ENCODE peak calls at places on chromosomes 7 and 10, in six cellular contexts. J is GM23338, M is HCT116, P is GM23248, E is DND-41, W is PC-3. A is an unnamed sample.
A peak's percentile ranks its signal among the peaks of the same experiment; 100 is the strongest.

GRCh38 chr7:28573059-28573553 is 160.8 kb downstream of the CREB5 start:
- DNase-seq in J (no peak), M (no peak), P (peak; percentile 10), E (no peak), W (peak; percentile 88), A (peak; percentile 92)

GRCh38 chr10:4390219-4390618 is 435.8 kb upstream of the AKR1E2 start:
- DNase-seq in J (no peak), M (no peak), P (no peak), E (no peak), W (no peak), A (no peak)

GRCh38 chr10:70772627-70773026 is 12.6 kb downstream of the TBATA start:
- DNase-seq in J (no peak), M (no peak), P (no peak), E (no peak), W (no peak), A (no peak)

GRCh38 chr7:17152698-17153097 is 145.8 kb upstream of the AHR start:
- DNase-seq in J (no peak), M (no peak), P (no peak), E (no peak), W (no peak), A (no peak)

GRCh38 chr7:26284995-26285632 is 6.5 kb upstream of the SNX10 start:
- DNase-seq in J (peak; percentile 36), M (peak; percentile 61), P (no peak), E (no peak), W (peak; percentile 65), A (no peak)

GRCh38 chr7:156238366-156239133 is 402.0 kb upstream of the RNF32 start:
- DNase-seq in J (no peak), M (no peak), P (no peak), E (no peak), W (no peak), A (no peak)

GRCh38 chr10:1964476-1964875 is 227.2 kb upstream of the ADARB2 start:
- DNase-seq in J (no peak), M (no peak), P (no peak), E (no peak), W (no peak), A (no peak)

GRCh38 chr10:122404576-122404975 is 30.1 kb downstream of the PLEKHA1 start:
- DNase-seq in J (no peak), M (no peak), P (no peak), E (no peak), W (no peak), A (no peak)

GRCh38 chr10:3495281-3495680 is 289.7 kb downstream of the KLF6 start:
- DNase-seq in J (no peak), M (no peak), P (no peak), E (no peak), W (no peak), A (no peak)

GRCh38 chr7:23472974-23473847 is 2.9 kb upstream of the IGF2BP3 start:
- DNase-seq in J (no peak), M (no peak), P (no peak), E (no peak), W (no peak), A (no peak)

GRCh38 chr7:106794276-106795136 is 70.6 kb upstream of the PIK3CG start:
- DNase-seq in J (no peak), M (no peak), P (no peak), E (no peak), W (no peak), A (no peak)

GRCh38 chr7:93717217-93717900 is 142.8 kb upstream of the CALCR start:
- DNase-seq in J (no peak), M (no peak), P (peak; percentile 63), E (no peak), W (peak; percentile 45), A (peak; percentile 3)

GRCh38 chr10:1661861-1662260 is 75.5 kb downstream of the ADARB2 start:
- DNase-seq in J (no peak), M (no peak), P (no peak), E (peak; percentile 48), W (no peak), A (no peak)

GRCh38 chr7:77895905-77896304 is 97.3 kb downstream of the PHTF2 start:
- DNase-seq in J (no peak), M (no peak), P (no peak), E (no peak), W (no peak), A (no peak)

GRCh38 chr10:29951441-29951931 is 107.9 kb downstream of the JCAD start:
- DNase-seq in J (no peak), M (no peak), P (no peak), E (no peak), W (no peak), A (peak; percentile 83)

GRCh38 chr7:84249651-84250050 is 55.1 kb upstream of the SEMA3A start:
- DNase-seq in J (no peak), M (no peak), P (no peak), E (no peak), W (no peak), A (no peak)

DNA sequence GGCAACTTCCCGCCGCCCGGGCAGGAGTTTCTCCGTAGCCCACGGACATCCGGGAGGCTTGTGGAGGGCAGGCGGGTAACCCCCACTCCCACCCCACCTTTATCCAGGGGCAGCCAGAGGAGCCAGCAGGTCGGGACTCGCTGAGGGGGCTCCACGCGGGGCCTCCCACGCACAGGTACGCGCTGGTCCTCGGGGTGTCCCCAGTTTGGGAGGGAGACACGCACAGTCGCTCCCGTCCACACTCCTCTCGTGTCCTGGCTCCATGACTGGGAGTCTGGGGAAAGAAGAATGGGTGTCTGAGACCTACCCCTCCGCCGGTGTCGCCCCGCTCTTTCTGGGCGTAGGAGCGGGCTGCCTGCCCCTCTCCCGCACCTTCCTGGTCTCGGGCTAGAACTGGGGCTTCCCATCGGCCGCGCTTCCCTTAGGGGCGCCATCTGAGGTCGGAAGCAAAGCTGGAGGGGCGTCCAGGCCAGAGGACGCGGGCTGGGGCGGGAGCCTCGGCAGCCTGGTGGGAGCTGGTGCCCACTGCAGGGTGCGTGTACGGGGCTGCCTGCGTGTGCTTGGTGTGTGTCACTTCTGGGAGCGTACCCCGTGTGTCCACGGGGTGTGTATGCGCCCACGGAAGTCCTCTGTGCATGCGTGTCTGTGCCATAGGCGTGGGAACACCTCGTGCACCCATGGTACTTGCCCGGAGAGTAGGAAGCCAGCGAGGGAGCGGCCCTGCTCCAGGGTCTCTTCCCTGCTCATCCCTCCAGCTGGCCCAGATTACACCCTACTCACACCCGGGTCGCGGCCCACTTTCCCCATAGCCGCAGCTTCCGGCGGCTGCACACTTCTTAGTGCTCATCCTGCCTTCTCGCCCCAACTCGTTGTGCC is 73.0 kb upstream of the LEP start:
- DNase-seq in J (peak; percentile 65), M (no peak), P (no peak), E (no peak), W (no peak), A (no peak)
- TF ChIP-seq EZH2 in J (no peak), M (no peak), P (no peak), E (no peak), W (no peak), A (peak; percentile 100)

GRCh38 chr10:33385016-33385415 is 50.5 kb upstream of the NRP1 start:
- DNase-seq in J (no peak), M (no peak), P (no peak), E (no peak), W (no peak), A (no peak)

GRCh38 chr10:33381391-33381790 is 46.9 kb upstream of the NRP1 start:
- DNase-seq in J (no peak), M (no peak), P (peak; percentile 66), E (no peak), W (no peak), A (no peak)

GRCh38 chr10:33385686-33386085 is 51.2 kb upstream of the NRP1 start:
- DNase-seq in J (no peak), M (no peak), P (no peak), E (no peak), W (no peak), A (no peak)

GRCh38 chr10:33377658-33378025 is 43.2 kb upstream of the NRP1 start:
- DNase-seq in J (no peak), M (peak; percentile 10), P (peak; percentile 74), E (no peak), W (peak; percentile 73), A (peak; percentile 45)

DNA sequence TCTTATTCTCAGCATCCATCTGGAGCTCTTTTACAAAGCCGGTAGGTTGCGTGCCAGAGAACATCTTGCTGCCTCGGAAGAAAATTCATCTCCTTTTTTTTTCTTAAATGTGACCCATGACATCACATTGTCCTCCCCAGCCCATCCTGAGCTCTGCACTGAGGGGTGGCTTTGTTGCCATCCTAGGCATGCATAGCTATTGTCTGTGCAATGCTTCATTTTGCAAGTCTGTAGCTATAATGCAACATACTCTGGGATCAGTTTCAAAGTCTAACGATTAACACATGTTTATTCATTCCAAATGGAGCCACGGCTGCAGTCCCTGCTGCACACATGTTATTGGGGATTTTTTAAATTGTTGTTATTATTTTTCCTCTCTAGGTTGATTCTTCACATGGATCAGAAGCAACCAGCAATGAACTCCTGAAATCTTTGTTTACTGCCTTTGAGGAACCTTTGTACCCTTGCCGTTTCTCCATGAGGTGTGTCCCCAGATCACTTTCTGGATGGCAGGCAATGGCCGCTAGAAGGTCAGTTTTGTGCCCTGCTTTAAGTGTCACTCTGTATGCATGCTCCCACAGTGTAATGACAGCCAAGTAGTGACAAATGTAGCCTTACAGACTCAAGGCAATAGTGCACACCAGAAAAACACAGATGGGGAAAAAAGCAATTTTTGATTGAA is 47.6 kb upstream of the NRP1 start:
- DNase-seq in J (no peak), M (no peak), P (peak; percentile 95), E (no peak), W (no peak), A (peak; percentile 87)
- H3K4me1 ChIP-seq in J (no peaks in the 10 kb centered on the region), M (peaks cover 7% of the 10 kb centered on the region), P (peaks cover 45% of the 10 kb centered on the region), E (no peaks in the 10 kb centered on the region), W (peaks cover 13% of the 10 kb centered on the region), A (peaks cover 15% of the 10 kb centered on the region)

DNA sequence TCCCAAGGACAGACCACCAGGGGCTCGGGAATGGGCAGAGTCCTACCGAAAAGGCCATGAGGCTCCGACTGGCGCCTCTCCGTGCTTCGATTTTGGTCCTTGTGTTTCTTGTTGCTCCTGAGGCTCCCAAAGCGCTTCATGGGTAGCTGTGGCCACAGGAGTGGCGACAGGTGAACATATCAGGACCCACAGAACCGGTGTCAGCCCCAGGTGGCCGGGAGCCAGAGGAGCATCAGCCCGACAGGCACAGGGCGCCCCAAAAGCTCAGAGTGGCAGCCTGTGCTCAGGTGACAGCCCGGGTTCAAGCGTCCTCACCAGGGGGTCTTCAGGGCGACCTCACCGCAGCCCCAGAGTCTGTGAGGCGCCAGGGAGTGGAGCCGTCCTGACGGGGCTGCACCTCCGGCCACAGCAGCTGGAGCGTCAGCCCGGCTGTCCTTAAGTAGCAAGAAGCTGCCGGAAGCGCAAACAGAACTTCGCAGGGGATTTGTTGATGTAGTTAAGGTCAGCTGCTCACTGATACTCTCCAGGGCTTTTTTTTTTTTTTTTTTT is 141.0 kb downstream of the PRKAG2 start:
- DNase-seq in J (peak; percentile 48), M (no peak), P (no peak), E (no peak), W (no peak), A (no peak)
- H3K4me3 ChIP-seq in J (no peak overlapping the region), M (no peak overlapping the region), P (peak overlapping the region; percentile 50), E (no peak overlapping the region), W (no peak overlapping the region), A (peak overlapping the region; percentile 25)

DNA sequence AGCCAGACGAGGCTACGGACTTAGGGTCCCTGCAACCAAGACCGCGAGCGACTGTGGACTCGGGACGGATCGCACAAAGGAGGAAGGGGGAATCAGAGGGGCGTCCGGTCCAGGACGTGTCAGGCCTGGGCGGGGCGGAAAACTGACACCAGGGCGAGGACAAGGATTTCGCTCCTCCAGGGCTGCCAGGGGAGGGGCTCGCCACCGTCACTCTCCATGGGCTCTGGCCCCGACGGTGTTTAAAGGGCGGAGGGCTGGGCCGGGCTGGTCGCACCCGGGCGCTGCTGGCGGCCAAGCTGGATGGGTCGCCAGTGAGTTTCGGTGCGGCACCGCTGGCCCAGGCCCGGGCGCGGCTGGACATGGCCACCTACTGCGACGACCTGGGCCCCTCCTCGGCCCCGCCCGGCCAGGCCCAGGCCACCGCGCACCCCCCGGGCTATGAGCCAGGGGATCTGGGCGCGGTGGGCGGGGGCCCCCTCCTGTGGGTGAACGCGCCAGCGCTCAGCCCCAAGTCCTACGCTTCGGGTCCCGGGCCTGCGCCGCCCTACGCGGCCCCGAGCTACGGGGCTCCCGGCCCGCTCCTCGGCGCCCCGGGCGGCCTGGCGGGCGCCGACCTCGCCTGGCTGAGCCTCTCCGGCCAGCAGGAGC is at the start of gene FOXI2:
- DNase-seq in J (peak; percentile 90), M (no peak), P (no peak), E (no peak), W (no peak), A (no peak)
- TF ChIP-seq EZH2 in J (peak; percentile 3), M (no peak), P (no peak), E (no peak), W (no peak), A (no peak)